ENCODE peak calls at places on chromosomes 12 and 14, in eight cellular contexts. C is IMR-90, M is fibroblast of lung, Q is colonic mucosa, Z is SK-N-SH, I is adipocyte, S is mesendoderm, P is PC-3. Y is an unnamed sample.

GRCh38 chr14:53180272-53181221 is 27.4 kb upstream of the DDHD1 start:
- DNase-seq in P (no peak), Z (no peak), Q (no peak), S (peak; percentile 93), M (peak; percentile 33), I (peak; percentile 23), C (peak; percentile 32), Y (peak; percentile 88)

GRCh38 chr14:99508896-99509629 is 27.9 kb downstream of the CCNK start:
- DNase-seq in P (no peak), S (peak; percentile 40), M (no peak), Q (peak; percentile 20), C (no peak), Z (no peak), I (no peak), Y (peak; percentile 72)

GRCh38 chr12:52956987-52957386 is 8.1 kb downstream of the KRT18 start:
- DNase-seq in M (no peak), Q (no peak), P (no peak), I (no peak), Z (no peak), S (peak; percentile 56), C (peak; percentile 70), Y (no peak)

GRCh38 chr14:50452979-50453705 is 56.5 kb upstream of the CDKL1 start:
- DNase-seq in M (peak; percentile 90), I (peak; percentile 83), S (peak; percentile 7), P (peak; percentile 80), C (peak; percentile 86), Q (no peak), Z (no peak), Y (no peak)

GRCh38 chr14:31449971-31450610 is 7.2 kb downstream of the DTD2 start:
- DNase-seq in Z (peak; percentile 65), C (peak; percentile 41), I (peak; percentile 78), M (peak; percentile 65), P (peak; percentile 83), Q (no peak), S (peak; percentile 27), Y (no peak)

GRCh38 chr14:68627868-68628604 is 164.8 kb downstream of the ZFP36L1 start:
- DNase-seq in Q (peak; percentile 77), M (no peak), C (no peak), I (no peak), S (peak; percentile 83), Z (no peak), P (peak; percentile 28), Y (peak; percentile 92)

GRCh38 chr12:52368494-52368893 is 1.2 kb upstream of the KRT85 start:
- DNase-seq in M (no peak), C (no peak), Z (no peak), Q (no peak), I (no peak), P (no peak), S (no peak), Y (no peak)

GRCh38 chr14:97757491-97757890 is 960.3 kb downstream of the VRK1 start:
- DNase-seq in S (peak; percentile 23), Q (no peak), M (no peak), Z (no peak), P (no peak), I (no peak), C (no peak), Y (no peak)

GRCh38 chr12:88579941-88580871 is at the start of gene KITLG:
- DNase-seq in P (peak; percentile 91), Q (peak; percentile 88), Z (peak; percentile 83), S (peak; percentile 94), I (peak; percentile 95), M (peak; percentile 91), C (peak; percentile 87), Y (peak; percentile 97)

GRCh38 chr12:58592817-58593216 is 327.5 kb downstream of the LRIG3 start:
- DNase-seq in S (no peak), M (peak; percentile 54), C (no peak), I (no peak), Z (no peak), Q (no peak), P (no peak), Y (no peak)

GRCh38 chr12:72472350-72472749 is 200.2 kb downstream of the TRHDE start:
- DNase-seq in I (no peak), P (peak; percentile 2), M (no peak), Z (no peak), C (no peak), S (no peak), Q (no peak), Y (no peak)

GRCh38 chr14:79134346-79134745 is 964.2 kb downstream of the NRXN3 start:
- DNase-seq in C (no peak), Z (no peak), S (no peak), M (no peak), I (no peak), Q (no peak), P (no peak), Y (no peak)

GRCh38 chr12:94149781-94150482 is 1.6 kb downstream of the PLXNC1 start:
- DNase-seq in P (no peak), M (peak; percentile 45), C (no peak), Q (peak; percentile 54), S (peak; percentile 72), I (peak; percentile 34), Z (peak; percentile 68), Y (peak; percentile 89)

GRCh38 chr14:77316872-77317271 is 3.8 kb downstream of the POMT2 start:
- DNase-seq in I (no peak), M (no peak), S (no peak), C (no peak), Z (no peak), P (peak; percentile 74), Q (no peak), Y (peak; percentile 40)

GRCh38 chr12:64616221-64616620 is 5.9 kb downstream of the RASSF3 start:
- DNase-seq in P (no peak), C (peak; percentile 17), Q (no peak), I (peak; percentile 62), Z (no peak), S (no peak), M (no peak), Y (peak; percentile 34)

GRCh38 chr14:100845341-100845740 is 19.4 kb downstream of the MEG3 start:
- DNase-seq in Z (no peak), S (no peak), C (no peak), P (no peak), M (no peak), I (no peak), Q (no peak), Y (no peak)

GRCh38 chr12:2297004-2297403 is 244.2 kb downstream of the CACNA1C start:
- DNase-seq in C (no peak), Q (no peak), Z (no peak), M (no peak), I (no peak), S (no peak), P (no peak), Y (peak; percentile 51)

GRCh38 chr12:29638528-29638927 is 141.0 kb upstream of the OVCH1 start:
- DNase-seq in Z (no peak), P (no peak), I (no peak), M (no peak), C (no peak), Q (no peak), S (peak; percentile 43), Y (peak; percentile 56)

GRCh38 chr12:29396774-29397173 is 15.8 kb upstream of the ERGIC2 start:
- DNase-seq in Z (no peak), P (peak; percentile 57), M (no peak), I (peak; percentile 28), S (no peak), Q (no peak), C (peak; percentile 62), Y (no peak)

GRCh38 chr12:6647083-6647604 is at the start of gene ACRBP:
- DNase-seq in I (peak; percentile 73), S (peak; percentile 64), P (no peak), Q (peak; percentile 82), Z (no peak), M (peak; percentile 43), C (peak; percentile 14), Y (peak; percentile 94)

GRCh38 chr12:3035815-3036702 is 41.1 kb upstream of the TSPAN9 start:
- DNase-seq in P (no peak), M (peak; percentile 30), Z (peak; percentile 52), C (peak; percentile 21), S (no peak), Q (no peak), I (peak; percentile 43), Y (peak; percentile 51)

GRCh38 chr14:93266127-93266526 is 59.1 kb downstream of the UBR7 start:
- DNase-seq in Q (no peak), P (no peak), Z (no peak), I (no peak), S (no peak), C (no peak), M (no peak), Y (no peak)

GRCh38 chr14:64688801-64689200 is 15.4 kb upstream of the PLEKHG3 start:
- DNase-seq in P (no peak), Z (no peak), Q (peak; percentile 59), I (no peak), M (no peak), C (no peak), S (peak; percentile 90), Y (peak; percentile 84)

GRCh38 chr14:51205486-51205885 is 34.6 kb upstream of the TMX1 start:
- DNase-seq in P (no peak), I (no peak), M (peak; percentile 21), S (no peak), Q (no peak), Z (no peak), C (no peak), Y (no peak)

GRCh38 chr12:103279444-103279843 is 216.3 kb downstream of the C12orf42 start:
- DNase-seq in Q (no peak), C (no peak), S (no peak), P (no peak), Z (no peak), I (no peak), M (no peak), Y (no peak)

GRCh38 chr12:25670076-25671055 is 117.3 kb upstream of the LMNTD1 start:
- DNase-seq in C (peak; percentile 32), I (no peak), P (peak; percentile 83), Q (no peak), M (no peak), S (peak; percentile 39), Z (no peak), Y (no peak)

GRCh38 chr14:75303415-75303814 is 24.8 kb downstream of the FOS start:
- DNase-seq in M (peak; percentile 79), Q (peak; percentile 65), I (peak; percentile 90), S (peak; percentile 82), C (peak; percentile 72), Z (peak; percentile 69), P (peak; percentile 78), Y (peak; percentile 83)

GRCh38 chr12:19239616-19240234 is 110.2 kb downstream of the PLEKHA5 start:
- DNase-seq in C (peak; percentile 86), Z (no peak), P (peak; percentile 3), M (peak; percentile 84), Q (no peak), S (peak; percentile 36), I (peak; percentile 65), Y (no peak)
- H3K9ac ChIP-seq in C (no peak overlapping the region), Z (peak overlapping the region; percentile 25), P (no peak overlapping the region), M (no peak overlapping the region), Q (no peak overlapping the region), S (no peak overlapping the region), I (peak overlapping the region; percentile 37), Y (no peak overlapping the region)

GRCh38 chr12:133058203-133059125 is 21.2 kb downstream of the ZNF84 start:
- DNase-seq in Q (no peak), I (no peak), C (peak; percentile 2), M (peak; percentile 15), S (peak; percentile 39), Z (no peak), P (peak; percentile 2), Y (no peak)
- H3K4me3 ChIP-seq in Q (no peak overlapping the region), I (peak overlapping the region; percentile 76), C (no peak overlapping the region), M (no peak overlapping the region), S (peak overlapping the region; percentile 7), Z (no peak overlapping the region), P (no peak overlapping the region), Y (peak overlapping the region; percentile 71)

GRCh38 chr12:55827806-55828205 is 1.6 kb downstream of the DNAJC14 start:
- DNase-seq in I (no peak), C (no peak), Z (no peak), S (no peak), Q (no peak), P (no peak), M (no peak), Y (no peak)
- H3K9ac ChIP-seq in I (no peak overlapping the region), C (no peak overlapping the region), Z (no peak overlapping the region), S (peak overlapping the region; percentile 53), Q (no peak overlapping the region), P (no peak overlapping the region), M (no peak overlapping the region), Y (no peak overlapping the region)

GRCh38 chr12:56231184-56231582 is 1.3 kb downstream of the SLC39A5 start:
- DNase-seq in Z (no peak), Q (no peak), P (no peak), S (no peak), C (no peak), M (no peak), I (no peak), Y (no peak)
- H3K4me3 ChIP-seq in Z (no peak overlapping the region), Q (peak overlapping the region; percentile 41), P (no peak overlapping the region), S (no peak overlapping the region), C (no peak overlapping the region), M (no peak overlapping the region), I (no peak overlapping the region), Y (no peak overlapping the region)

Y was measured in endodermal cell.